ENCODE peak calls at places on chromosomes 5 and 9, in four cellular contexts. Y is WTC11, G is H1, R is HepG2. H is an unnamed sample.

GRCh38 chr5:125093776-125094175 is 347.3 kb upstream of the ZNF608 start:
- DNase-seq in Y (no peak), R (no peak), G (peak; percentile 1), H (no peak)

GRCh38 chr5:93461751-93462150 is 119.3 kb downstream of the NR2F1-AS1 start:
- DNase-seq in R (no peak), Y (no peak), G (no peak), H (no peak)

GRCh38 chr5:16005210-16005609 is 174.4 kb downstream of the MARCHF11 start:
- DNase-seq in R (no peak), Y (no peak), G (no peak), H (no peak)

GRCh38 chr9:113598451-113598850 is 134.9 kb downstream of the RGS3 start:
- DNase-seq in Y (no peak), G (no peak), R (no peak), H (no peak)

GRCh38 chr9:92631452-92632211 is 38.3 kb downstream of the IPPK start:
- DNase-seq in G (no peak), Y (no peak), R (no peak), H (no peak)

GRCh38 chr9:31320507-31320906 is 1063.9 kb upstream of the ACO1 start:
- DNase-seq in Y (no peak), R (no peak), G (no peak), H (no peak)

GRCh38 chr9:4111233-4112000 is 188.5 kb downstream of the GLIS3 start:
- DNase-seq in R (no peak), Y (no peak), G (no peak), H (no peak)

GRCh38 chr5:38382898-38383297 is 124.5 kb downstream of the EGFLAM start:
- DNase-seq in G (peak; percentile 69), Y (peak; percentile 81), R (peak; percentile 85), H (peak; percentile 88)

GRCh38 chr9:134331186-134332025 is 5.2 kb downstream of the RXRA start:
- DNase-seq in G (no peak), Y (no peak), R (no peak), H (no peak)

GRCh38 chr5:79209505-79209904 is 26.4 kb upstream of the JMY start:
- DNase-seq in Y (no peak), G (no peak), R (no peak), H (no peak)

GRCh38 chr5:149916317-149917072 is 28.1 kb downstream of the PDE6A start:
- DNase-seq in Y (no peak), G (no peak), R (no peak), H (no peak)

GRCh38 chr5:61139094-61139873 is 23.0 kb downstream of the SMIM15 start:
- DNase-seq in R (no peak), Y (peak; percentile 22), G (no peak), H (no peak)

GRCh38 chr9:37197158-37198033 is 77.0 kb downstream of the ZCCHC7 start:
- DNase-seq in R (no peak), Y (no peak), G (no peak), H (peak; percentile 96)

GRCh38 chr5:100904259-100904822 is 1.3 kb upstream of the ST8SIA4 start:
- DNase-seq in Y (no peak), G (no peak), R (no peak), H (no peak)

GRCh38 chr5:140855772-140856674 is at the start of gene PCDHA10:
- DNase-seq in R (peak; percentile 6), G (no peak), Y (peak; percentile 48), H (no peak)

GRCh38 chr9:14538529-14538928 is 154.7 kb downstream of the ZDHHC21 start:
- DNase-seq in R (no peak), Y (no peak), G (no peak), H (no peak)

GRCh38 chr9:116475201-116475600 is 211.9 kb upstream of the TRIM32 start:
- DNase-seq in Y (no peak), G (no peak), R (no peak), H (no peak)

GRCh38 chr9:107387401-107387800 is 102.2 kb downstream of the KLF4 start:
- DNase-seq in R (no peak), Y (no peak), G (no peak), H (no peak)

GRCh38 chr9:69573666-69574456 is 98.3 kb downstream of the APBA1 start:
- DNase-seq in G (no peak), R (no peak), Y (no peak), H (no peak)

GRCh38 chr9:116643691-116644090 is 43.4 kb upstream of the TRIM32 start:
- DNase-seq in Y (no peak), R (no peak), G (no peak), H (no peak)

GRCh38 chr5:72248352-72249032 is 71.5 kb downstream of the MRPS27 start:
- DNase-seq in G (no peak), R (no peak), Y (no peak), H (peak; percentile 42)

GRCh38 chr5:138605254-138605972 is 30.2 kb upstream of the HSPA9 start:
- DNase-seq in R (no peak), G (no peak), Y (no peak), H (no peak)

GRCh38 chr9:136625101-136626065 is 37.3 kb upstream of the EGFL7 start:
- DNase-seq in Y (no peak), G (no peak), R (peak; percentile 69), H (no peak)

GRCh38 chr5:84411832-84412605 is 27.3 kb upstream of the EDIL3 start:
- DNase-seq in R (no peak), G (no peak), Y (no peak), H (no peak)

GRCh38 chr9:122107291-122107805 is 14.2 kb upstream of the TTLL11 start:
- DNase-seq in Y (no peak), R (no peak), G (no peak), H (no peak)

GRCh38 chr9:120876842-120877240 is at the start of gene PHF19:
- DNase-seq in Y (no peak), R (peak; percentile 23), G (no peak), H (peak; percentile 94)

GRCh38 chr5:174338204-174339010 is 292.9 kb downstream of the NSG2 start:
- DNase-seq in G (no peak), Y (no peak), R (no peak), H (no peak)

GRCh38 chr5:154196955-154197652 is 6.6 kb downstream of the GALNT10 start:
- DNase-seq in R (peak; percentile 46), Y (no peak), G (no peak), H (peak; percentile 70)

DNA sequence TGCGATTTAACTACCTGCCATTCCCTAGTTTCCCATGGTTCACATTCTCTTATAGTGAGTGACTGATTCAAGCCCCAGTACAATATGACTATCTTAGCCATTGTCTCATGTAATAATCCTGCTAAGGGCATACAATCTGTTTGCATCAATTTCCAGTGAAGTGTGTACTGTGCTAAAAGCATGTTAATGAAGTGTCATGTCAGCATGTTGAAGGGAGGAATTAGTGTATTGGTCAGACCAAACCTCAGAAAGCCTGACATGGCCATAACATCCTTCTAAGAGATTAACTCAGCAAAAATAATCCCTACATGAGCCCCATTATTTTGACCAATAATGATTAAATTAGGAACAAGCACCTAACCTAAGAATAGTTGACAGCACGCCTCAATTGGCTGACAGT is 442.4 kb downstream of the ENC1 start:
- DNase-seq in G (no peak), R (no peak), Y (no peak), H (no peak)
- TF ChIP-seq ATF2 in G (no peak), R (no peak), Y (no peak), H (no peak)

GRCh38 chr9:95830768-95831167 is 44.7 kb upstream of the ERCC6L2 start:
- DNase-seq in Y (no peak), G (no peak), R (no peak), H (no peak)
- TF ChIP-seq JUN in Y (no peak), G (no peak), R (no peak), H (no peak)

DNA sequence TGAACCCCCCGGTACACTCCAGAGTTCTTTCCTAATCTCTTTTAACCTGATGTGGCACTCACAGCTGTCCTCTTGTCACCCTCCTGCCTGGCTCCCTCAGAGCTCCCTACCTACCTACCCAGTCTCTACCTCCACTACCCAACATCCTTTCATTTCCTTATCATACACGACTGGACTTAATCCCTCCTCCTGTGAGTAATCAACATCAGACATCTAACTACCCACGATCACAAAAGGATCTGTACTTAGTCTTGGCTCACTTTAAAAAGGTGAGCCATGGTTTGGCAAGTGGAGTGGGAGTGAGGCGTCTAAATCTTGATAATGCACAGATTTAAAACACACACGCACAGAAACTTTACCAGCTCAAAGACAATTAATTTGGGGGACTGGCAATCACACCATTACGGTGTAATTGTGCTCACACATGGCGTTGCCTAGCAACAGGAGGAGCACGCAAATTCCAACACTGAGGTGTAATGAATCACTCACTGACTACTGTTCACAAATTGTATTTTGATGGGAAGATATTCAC is 235.9 kb downstream of the EPB41L4A start:
- DNase-seq in Y (no peak), R (no peak), G (no peak), H (no peak)
- TF ChIP-seq ATF2 in Y (no peak), R (no peak), G (no peak), H (no peak)

DNA sequence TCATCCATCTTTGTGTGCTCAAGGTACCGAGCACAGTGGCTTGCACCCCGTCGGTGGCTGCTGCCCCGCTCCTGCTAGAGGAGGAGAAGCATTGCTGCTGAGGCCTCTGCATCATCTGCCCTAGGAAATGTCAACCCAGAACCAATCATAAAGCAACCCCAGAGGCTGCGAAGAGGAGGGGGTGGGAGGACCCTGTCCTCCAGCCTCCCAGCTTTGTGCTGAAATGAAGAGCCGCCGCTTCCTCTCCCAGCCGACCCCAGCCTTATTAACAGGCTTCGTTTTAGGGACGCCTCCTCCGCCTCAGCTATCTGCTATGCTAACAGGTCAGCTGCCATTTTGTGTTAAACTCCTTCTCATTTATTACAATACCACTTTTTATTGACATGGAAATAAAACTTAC is 71.5 kb downstream of the CFAP77 start:
- DNase-seq in Y (no peak), R (no peak), G (no peak), H (no peak)
- TF ChIP-seq JUN in Y (no peak), R (no peak), G (no peak), H (no peak)

GRCh38 chr5:4413996-4414395 is 726.1 kb upstream of the ADAMTS16 start:
- DNase-seq in G (no peak), R (no peak), Y (no peak), H (no peak)

GRCh38 chr5:4422247-4422646 is 717.9 kb upstream of the ADAMTS16 start:
- DNase-seq in R (no peak), G (no peak), Y (no peak), H (no peak)

GRCh38 chr5:4420177-4420576 is 720.0 kb upstream of the ADAMTS16 start:
- DNase-seq in G (no peak), Y (no peak), R (no peak), H (no peak)

DNA sequence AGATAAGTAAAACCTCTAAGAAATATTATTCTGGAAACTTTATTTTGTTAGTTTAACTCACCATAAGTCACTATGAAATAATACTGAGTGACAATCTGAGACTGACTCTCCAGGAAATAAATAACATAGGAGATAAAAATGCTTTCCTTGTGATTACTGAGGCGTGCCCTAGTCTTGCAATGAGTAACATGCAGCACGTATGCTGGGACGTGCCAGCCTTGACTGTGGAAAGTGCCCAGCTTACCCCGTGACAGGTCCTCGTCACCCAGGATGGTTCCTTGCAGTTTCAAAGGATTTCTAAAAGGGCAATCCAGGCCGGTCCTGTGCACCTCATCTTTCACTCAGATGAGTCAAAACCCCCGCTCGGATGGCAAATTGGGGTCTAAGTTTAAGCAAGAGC is 720.9 kb upstream of the ADAMTS16 start:
- DNase-seq in G (no peak), Y (no peak), R (no peak), H (no peak)
- TF ChIP-seq ATF2 in G (no peak), Y (no peak), R (no peak), H (no peak)

GRCh38 chr5:10310073-10310779 is 2.5 kb upstream of the CMBL start:
- DNase-seq in Y (no peak), R (peak; percentile 9), G (no peak), H (no peak)
- TF ChIP-seq JUN in Y (no peak), R (no peak), G (no peak), H (peak; percentile 8)